ENCODE peak calls at places on chromosomes 16 and 17, in nine cellular contexts. One of them, this sample, is unnamed.

GRCh38 chr17:61368832-61369468 is 30.7 kb upstream of the TBX2 start:
- DNase-seq in DMS79: no peak
- DNase-seq in HCEC 1CT: no peak
- DNase-seq in GM18507: no peak
- DNase-seq in tibial nerve: no peak
- DNase-seq in stimulated activated CD8-positive, alpha-beta memory T cell treated with anti-CD3 and anti-CD28 coated beads, Interleukin-12 subunit alpha, Interleukin-12 subunit beta, amount 100 ng/mL, for 4 hours: no peak
- DNase-seq in thoracic aorta: no peak
- DNase-seq in hypothalamus: no peak
- DNase-seq in A172: no peak
- DNase-seq in this sample: no peak

GRCh38 chr16:18936727-18937340 is 10.6 kb upstream of the SMG1 start:
- DNase-seq in DMS79: no peak
- DNase-seq in HCEC 1CT: no peak
- DNase-seq in GM18507: no peak
- DNase-seq in tibial nerve: no peak
- DNase-seq in stimulated activated CD8-positive, alpha-beta memory T cell treated with anti-CD3 and anti-CD28 coated beads, Interleukin-12 subunit alpha, Interleukin-12 subunit beta, amount 100 ng/mL, for 4 hours: no peak
- DNase-seq in thoracic aorta: no peak
- DNase-seq in hypothalamus: no peak
- DNase-seq in A172: no peak
- DNase-seq in this sample: no peak

GRCh38 chr17:16061631-16062030 is 62.0 kb downstream of the TTC19 start:
- DNase-seq in DMS79: no peak
- DNase-seq in HCEC 1CT: no peak
- DNase-seq in GM18507: no peak
- DNase-seq in tibial nerve: no peak
- DNase-seq in stimulated activated CD8-positive, alpha-beta memory T cell treated with anti-CD3 and anti-CD28 coated beads, Interleukin-12 subunit alpha, Interleukin-12 subunit beta, amount 100 ng/mL, for 4 hours: no peak
- DNase-seq in thoracic aorta: no peak
- DNase-seq in hypothalamus: no peak
- DNase-seq in A172: no peak
- DNase-seq in this sample: no peak

GRCh38 chr17:77957215-77957868 is 1.2 kb upstream of the TNRC6C start:
- DNase-seq in DMS79: no peak
- DNase-seq in HCEC 1CT: no peak
- DNase-seq in GM18507: no peak
- DNase-seq in tibial nerve: no peak
- DNase-seq in stimulated activated CD8-positive, alpha-beta memory T cell treated with anti-CD3 and anti-CD28 coated beads, Interleukin-12 subunit alpha, Interleukin-12 subunit beta, amount 100 ng/mL, for 4 hours: no peak
- DNase-seq in thoracic aorta: no peak
- DNase-seq in hypothalamus: no peak
- DNase-seq in A172: no peak
- DNase-seq in this sample: no peak

GRCh38 chr16:84223456-84223855 is 16.4 kb downstream of the KCNG4 start:
- DNase-seq in DMS79: no peak
- DNase-seq in HCEC 1CT: no peak
- DNase-seq in GM18507: no peak
- DNase-seq in tibial nerve: no peak
- DNase-seq in stimulated activated CD8-positive, alpha-beta memory T cell treated with anti-CD3 and anti-CD28 coated beads, Interleukin-12 subunit alpha, Interleukin-12 subunit beta, amount 100 ng/mL, for 4 hours: no peak
- DNase-seq in thoracic aorta: no peak
- DNase-seq in hypothalamus: no peak
- DNase-seq in A172: peak; percentile 34
- DNase-seq in this sample: no peak

GRCh38 chr16:88533381-88533831 is 36.8 kb upstream of the ZC3H18 start:
- DNase-seq in DMS79: no peak
- DNase-seq in HCEC 1CT: no peak
- DNase-seq in GM18507: no peak
- DNase-seq in tibial nerve: no peak
- DNase-seq in stimulated activated CD8-positive, alpha-beta memory T cell treated with anti-CD3 and anti-CD28 coated beads, Interleukin-12 subunit alpha, Interleukin-12 subunit beta, amount 100 ng/mL, for 4 hours: no peak
- DNase-seq in thoracic aorta: no peak
- DNase-seq in hypothalamus: peak; percentile 41
- DNase-seq in A172: no peak
- DNase-seq in this sample: no peak

GRCh38 chr17:979539-980405 is at the start of gene NXN:
- DNase-seq in DMS79: peak; percentile 19
- DNase-seq in HCEC 1CT: peak; percentile 74
- DNase-seq in GM18507: peak; percentile 93
- DNase-seq in tibial nerve: peak; percentile 80
- DNase-seq in stimulated activated CD8-positive, alpha-beta memory T cell treated with anti-CD3 and anti-CD28 coated beads, Interleukin-12 subunit alpha, Interleukin-12 subunit beta, amount 100 ng/mL, for 4 hours: peak; percentile 85
- DNase-seq in thoracic aorta: peak; percentile 45
- DNase-seq in hypothalamus: peak; percentile 88
- DNase-seq in A172: peak; percentile 54
- DNase-seq in this sample: no peak

GRCh38 chr17:19769946-19770652 is 22.0 kb upstream of the ALDH3A1 start:
- DNase-seq in DMS79: no peak
- DNase-seq in HCEC 1CT: peak; percentile 47
- DNase-seq in GM18507: no peak
- DNase-seq in tibial nerve: no peak
- DNase-seq in stimulated activated CD8-positive, alpha-beta memory T cell treated with anti-CD3 and anti-CD28 coated beads, Interleukin-12 subunit alpha, Interleukin-12 subunit beta, amount 100 ng/mL, for 4 hours: no peak
- DNase-seq in thoracic aorta: no peak
- DNase-seq in hypothalamus: no peak
- DNase-seq in A172: peak; percentile 93
- DNase-seq in this sample: no peak

GRCh38 chr17:49817993-49818392 is 29.5 kb downstream of the KAT7 start:
- DNase-seq in DMS79: no peak
- DNase-seq in HCEC 1CT: no peak
- DNase-seq in GM18507: no peak
- DNase-seq in tibial nerve: no peak
- DNase-seq in stimulated activated CD8-positive, alpha-beta memory T cell treated with anti-CD3 and anti-CD28 coated beads, Interleukin-12 subunit alpha, Interleukin-12 subunit beta, amount 100 ng/mL, for 4 hours: peak; percentile 8
- DNase-seq in thoracic aorta: no peak
- DNase-seq in hypothalamus: no peak
- DNase-seq in A172: no peak
- DNase-seq in this sample: no peak

GRCh38 chr17:82870091-82870491 is 30.3 kb upstream of the ZNF750 start:
- DNase-seq in DMS79: no peak
- DNase-seq in HCEC 1CT: no peak
- DNase-seq in GM18507: no peak
- DNase-seq in tibial nerve: no peak
- DNase-seq in stimulated activated CD8-positive, alpha-beta memory T cell treated with anti-CD3 and anti-CD28 coated beads, Interleukin-12 subunit alpha, Interleukin-12 subunit beta, amount 100 ng/mL, for 4 hours: no peak
- DNase-seq in thoracic aorta: no peak
- DNase-seq in hypothalamus: no peak
- DNase-seq in A172: no peak
- DNase-seq in this sample: no peak

GRCh38 chr17:2369551-2370210 is 31.2 kb downstream of the MNT start:
- DNase-seq in DMS79: no peak
- DNase-seq in HCEC 1CT: no peak
- DNase-seq in GM18507: no peak
- DNase-seq in tibial nerve: no peak
- DNase-seq in stimulated activated CD8-positive, alpha-beta memory T cell treated with anti-CD3 and anti-CD28 coated beads, Interleukin-12 subunit alpha, Interleukin-12 subunit beta, amount 100 ng/mL, for 4 hours: no peak
- DNase-seq in thoracic aorta: no peak
- DNase-seq in hypothalamus: no peak
- DNase-seq in A172: no peak
- DNase-seq in this sample: no peak

GRCh38 chr16:86519007-86519648 is 8.8 kb downstream of the FOXF1 start:
- DNase-seq in DMS79: no peak
- DNase-seq in HCEC 1CT: no peak
- DNase-seq in GM18507: no peak
- DNase-seq in tibial nerve: no peak
- DNase-seq in stimulated activated CD8-positive, alpha-beta memory T cell treated with anti-CD3 and anti-CD28 coated beads, Interleukin-12 subunit alpha, Interleukin-12 subunit beta, amount 100 ng/mL, for 4 hours: no peak
- DNase-seq in thoracic aorta: no peak
- DNase-seq in hypothalamus: no peak
- DNase-seq in A172: no peak
- DNase-seq in this sample: no peak

GRCh38 chr16:66750279-66751134 is 902 bp downstream of the DYNC1LI2 start:
- DNase-seq in DMS79: no peak
- DNase-seq in HCEC 1CT: no peak
- DNase-seq in GM18507: no peak
- DNase-seq in tibial nerve: no peak
- DNase-seq in stimulated activated CD8-positive, alpha-beta memory T cell treated with anti-CD3 and anti-CD28 coated beads, Interleukin-12 subunit alpha, Interleukin-12 subunit beta, amount 100 ng/mL, for 4 hours: no peak
- DNase-seq in thoracic aorta: no peak
- DNase-seq in hypothalamus: no peak
- DNase-seq in A172: no peak
- DNase-seq in this sample: no peak

GRCh38 chr17:16374129-16374528 is 6.8 kb upstream of the UBB start:
- DNase-seq in DMS79: no peak
- DNase-seq in HCEC 1CT: peak; percentile 64
- DNase-seq in GM18507: no peak
- DNase-seq in tibial nerve: no peak
- DNase-seq in stimulated activated CD8-positive, alpha-beta memory T cell treated with anti-CD3 and anti-CD28 coated beads, Interleukin-12 subunit alpha, Interleukin-12 subunit beta, amount 100 ng/mL, for 4 hours: no peak
- DNase-seq in thoracic aorta: peak; percentile 31
- DNase-seq in hypothalamus: no peak
- DNase-seq in A172: peak; percentile 36
- DNase-seq in this sample: no peak

GRCh38 chr17:80047176-80047575 is 10.7 kb downstream of the CCDC40 start:
- DNase-seq in DMS79: no peak
- DNase-seq in HCEC 1CT: no peak
- DNase-seq in GM18507: no peak
- DNase-seq in tibial nerve: no peak
- DNase-seq in stimulated activated CD8-positive, alpha-beta memory T cell treated with anti-CD3 and anti-CD28 coated beads, Interleukin-12 subunit alpha, Interleukin-12 subunit beta, amount 100 ng/mL, for 4 hours: no peak
- DNase-seq in thoracic aorta: no peak
- DNase-seq in hypothalamus: no peak
- DNase-seq in A172: no peak
- DNase-seq in this sample: no peak